ENCODE peak calls at places on chromosomes 2 and 18, in four cellular contexts. O is AG10803; A is stimulated activated CD4-positive, alpha-beta T cell treated with anti-CD3 and anti-CD28 coated beads, Interleukin-15, amount 100 ng/mL, for 24 hours; T is HTR-8/SVneo. K is an unnamed sample.

GRCh38 chr18:2417861-2418610 is 153.3 kb downstream of the METTL4 start:
- DNase-seq in T (no peak), A (no peak), O (no peak), K (no peak)

GRCh38 chr2:105749583-105750399 is 5.1 kb downstream of the NCK2 start:
- DNase-seq in A (peak; percentile 65), T (no peak), O (no peak), K (no peak)

GRCh38 chr2:241811209-241811951 is 2.4 kb downstream of the NEU4 start:
- DNase-seq in O (no peak), T (no peak), A (no peak), K (peak; percentile 33)

GRCh38 chr2:23436346-23437099 is 51.5 kb downstream of the KLHL29 start:
- DNase-seq in O (peak; percentile 51), T (no peak), A (peak; percentile 65), K (no peak)

GRCh38 chr2:98571121-98571701 is 37.1 kb downstream of the COA5 start:
- DNase-seq in A (no peak), O (no peak), T (no peak), K (no peak)

GRCh38 chr2:228629251-228629650 is 447.8 kb upstream of the SPHKAP start:
- DNase-seq in O (no peak), A (no peak), T (no peak), K (no peak)

GRCh38 chr2:88281302-88282217 is 111.4 kb downstream of the THNSL2 start:
- DNase-seq in O (no peak), T (no peak), A (no peak), K (no peak)

GRCh38 chr2:162174778-162175177 is 22.7 kb upstream of the GCG start:
- DNase-seq in O (peak; percentile 14), A (no peak), T (no peak), K (no peak)

GRCh38 chr18:48790226-48790863 is 160.4 kb downstream of the SMAD7 start:
- DNase-seq in T (no peak), O (no peak), A (no peak), K (no peak)

GRCh38 chr2:35461406-35461805 is 894.2 kb upstream of the CRIM1 start:
- DNase-seq in T (no peak), O (no peak), A (no peak), K (no peak)

GRCh38 chr2:17479875-17480274 is 38.4 kb downstream of the RAD51AP2 start:
- DNase-seq in O (no peak), T (no peak), A (no peak), K (no peak)

GRCh38 chr2:47741101-47741500 is 41.8 kb upstream of the MSH6 start:
- DNase-seq in O (no peak), T (no peak), A (no peak), K (no peak)

GRCh38 chr2:82797469-82797868 is 1661.6 kb downstream of the SUCLG1 start:
- DNase-seq in T (no peak), O (no peak), A (no peak), K (no peak)

GRCh38 chr2:237341872-237342271 is 72.1 kb downstream of the COL6A3 start:
- DNase-seq in A (no peak), O (peak; percentile 56), T (no peak), K (no peak)

GRCh38 chr2:204825681-204826080 is 280.4 kb downstream of the PARD3B start:
- DNase-seq in A (no peak), T (no peak), O (no peak), K (no peak)

GRCh38 chr18:53745228-53745967 is 479.1 kb downstream of the MBD2 start:
- DNase-seq in T (no peak), A (no peak), O (peak; percentile 16), K (no peak)

GRCh38 chr2:29033172-29033571 is 41.2 kb downstream of the PCARE start:
- DNase-seq in O (peak; percentile 63), T (peak; percentile 83), A (no peak), K (no peak)

GRCh38 chr18:34595673-34596072 is 114.4 kb upstream of the DTNA start:
- DNase-seq in O (peak; percentile 22), A (no peak), T (no peak), K (no peak)

GRCh38 chr2:2763998-2764355 is 432.9 kb upstream of the MYT1L start:
- DNase-seq in O (no peak), T (no peak), A (no peak), K (no peak)

GRCh38 chr2:241496904-241497877 is 11.2 kb downstream of the STK25 start:
- DNase-seq in T (no peak), A (no peak), O (no peak), K (no peak)

GRCh38 chr2:152525277-152525838 is 190.4 kb downstream of the FMNL2 start:
- DNase-seq in T (peak; percentile 43), A (no peak), O (peak; percentile 73), K (no peak)

GRCh38 chr2:71950256-71951066 is 197.2 kb downstream of the CYP26B1 start:
- DNase-seq in O (peak; percentile 77), T (peak; percentile 43), A (no peak), K (no peak)

GRCh38 chr2:188245230-188245629 is 46.4 kb upstream of the GULP1 start:
- DNase-seq in A (no peak), O (no peak), T (no peak), K (no peak)

GRCh38 chr18:22207022-22207758 is 37.8 kb downstream of the GATA6 start:
- DNase-seq in T (no peak), A (no peak), O (peak; percentile 51), K (no peak)

GRCh38 chr18:59123588-59124369 is 15.9 kb upstream of the SEC11C start:
- DNase-seq in O (peak; percentile 83), T (peak; percentile 36), A (peak; percentile 42), K (no peak)

GRCh38 chr2:202555354-202555753 is 79.4 kb upstream of the FAM117B start:
- DNase-seq in T (no peak), A (peak; percentile 10), O (peak; percentile 13), K (no peak)

GRCh38 chr2:151886235-151886634 is 58.0 kb upstream of the ARL5A start:
- DNase-seq in T (no peak), O (no peak), A (no peak), K (no peak)

GRCh38 chr2:98468621-98469236 is 24.1 kb downstream of the INPP4A start:
- DNase-seq in O (no peak), T (no peak), A (peak; percentile 77), K (no peak)

GRCh38 chr2:72271766-72272615 is 124.3 kb upstream of the CYP26B1 start:
- DNase-seq in A (no peak), O (no peak), T (no peak), K (no peak)

GRCh38 chr18:76519156-76519549 is 24.1 kb upstream of the ZNF516 start:
- DNase-seq in A (no peak), T (no peak), O (no peak), K (no peak)

GRCh38 chr2:65331361-65331760 is 101.0 kb downstream of the SPRED2 start:
- DNase-seq in A (no peak), O (no peak), T (no peak), K (no peak)

GRCh38 chr2:187091664-187092063 is 242.7 kb upstream of the ZSWIM2 start:
- DNase-seq in A (no peak), T (no peak), O (no peak), K (no peak)

GRCh38 chr2:136246086-136246669 is 128.2 kb upstream of the CXCR4 start:
- DNase-seq in O (peak; percentile 24), T (no peak), A (no peak), K (peak; percentile 53)

GRCh38 chr2:195879153-195879552 is 189.5 kb downstream of the DNAH7 start:
- DNase-seq in T (no peak), O (no peak), A (no peak), K (no peak)

GRCh38 chr18:1408331-1408835 is 503.7 kb downstream of the ADCYAP1 start:
- DNase-seq in T (no peak), O (no peak), A (no peak), K (no peak)

GRCh38 chr2:108616731-108617161 is 82.5 kb downstream of the LIMS1 start:
- DNase-seq in T (no peak), O (peak; percentile 23), A (no peak), K (no peak)

GRCh38 chr2:133919285-133919684 is 334.6 kb upstream of the MGAT5 start:
- DNase-seq in T (no peak), O (no peak), A (no peak), K (no peak)

GRCh38 chr2:129178356-129178755 is 801.1 kb upstream of the RAB6C start:
- DNase-seq in O (peak; percentile 21), A (no peak), T (no peak), K (no peak)

GRCh38 chr2:71700041-71700879 is 246.9 kb downstream of the DYSF start:
- DNase-seq in T (no peak), O (no peak), A (no peak), K (no peak)

K was measured in GM13976.